ENCODE peak calls at places on chromosomes 2 and 18, in eight cellular contexts. N is HepG2, H is breast epithelium, S is spleen, Y is HL-60, T is GM12878, J is esophagus muscularis mucosa, B is sigmoid colon. X is an unnamed sample.

GRCh38 chr18:42064109-42064508 is 109.1 kb downstream of the PIK3C3 start:
- DNase-seq in S (no peak), B (no peak), Y (no peak), N (no peak), J (no peak), H (no peak), T (no peak), X (no peak)

GRCh38 chr2:198347936-198348335 is 543.5 kb downstream of the PLCL1 start:
- DNase-seq in S (no peak), B (no peak), J (no peak), Y (no peak), N (no peak), T (no peak), H (no peak), X (no peak)

GRCh38 chr2:218983971-218984238 is 1.1 kb downstream of the FEV start:
- DNase-seq in B (no peak), N (no peak), T (no peak), Y (no peak), S (no peak), J (no peak), H (no peak), X (no peak)

GRCh38 chr2:157831573-157832315 is 44.4 kb downstream of the ACVR1 start:
- DNase-seq in Y (no peak), H (no peak), J (peak), S (no peak), N (no peak), B (no peak), T (no peak), X (no peak)

GRCh38 chr2:70779911-70780580 is 10.4 kb downstream of the FIGLA start:
- DNase-seq in S (no peak), J (no peak), H (no peak), N (no peak), Y (no peak), B (no peak), T (no peak), X (no peak)

GRCh38 chr2:219522111-219523030 is 8.1 kb downstream of the ASIC4 start:
- DNase-seq in Y (no peak), T (no peak), J (no peak), B (peak), H (no peak), S (no peak), N (no peak), X (no peak)

GRCh38 chr2:75429036-75429435 is 131.7 kb downstream of the EVA1A start:
- DNase-seq in N (no peak), T (no peak), B (no peak), Y (no peak), S (peak), H (no peak), J (no peak), X (no peak)

GRCh38 chr2:236208281-236208900 is 40.2 kb upstream of the GBX2 start:
- DNase-seq in B (no peak), J (peak), Y (no peak), N (no peak), H (no peak), T (no peak), S (no peak), X (no peak)

GRCh38 chr2:177551989-177552413 is 159.4 kb downstream of the AGPS start:
- DNase-seq in S (no peak), J (no peak), T (no peak), B (peak), H (peak), Y (no peak), N (no peak), X (no peak)

GRCh38 chr2:111708478-111708877 is 175.5 kb downstream of the ANAPC1 start:
- DNase-seq in H (no peak), S (no peak), N (no peak), T (no peak), B (no peak), J (no peak), Y (no peak), X (no peak)

GRCh38 chr2:198173242-198173641 is 368.8 kb downstream of the PLCL1 start:
- DNase-seq in H (no peak), S (no peak), N (no peak), Y (no peak), T (no peak), J (no peak), B (no peak), X (no peak)

GRCh38 chr2:88829607-88830463 is 138.4 kb downstream of the RPIA start:
- DNase-seq in S (no peak), H (no peak), T (no peak), J (peak), Y (no peak), B (no peak), N (no peak), X (no peak)

GRCh38 chr2:30940805-30941204 is 133.6 kb upstream of the CAPN13 start:
- DNase-seq in J (no peak), T (no peak), N (no peak), H (no peak), Y (no peak), S (no peak), B (no peak), X (no peak)

DNA sequence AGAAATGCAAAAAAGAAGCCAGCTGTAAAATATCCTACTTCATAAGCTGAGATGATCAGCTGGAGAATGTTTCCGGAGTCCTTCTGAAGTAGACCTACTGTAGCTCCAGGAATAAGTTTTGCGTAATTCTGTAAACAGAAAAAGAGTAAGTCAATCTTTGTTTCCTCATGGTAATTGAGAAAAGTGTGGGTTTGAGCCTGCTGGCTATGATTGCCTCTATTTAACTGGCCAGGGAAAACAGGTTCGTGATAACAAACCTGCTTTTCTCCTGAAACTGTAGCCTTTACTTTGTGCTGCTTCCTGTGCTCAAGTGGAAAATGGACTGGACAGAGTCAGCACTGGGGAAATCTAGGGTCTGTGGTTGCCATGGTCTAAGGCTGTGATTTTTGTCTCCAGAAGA is 58.1 kb downstream of the ITGB6 start:
- DNase-seq in B (no peak), T (no peak), N (no peak), S (no peak), Y (no peak), J (no peak), H (no peak), X (no peak)
- H3K27ac ChIP-seq in B (no peak), T (no peak), N (no peak), S (no peak), Y (no peak), J (no peak), H (peak), X (peak)

DNA sequence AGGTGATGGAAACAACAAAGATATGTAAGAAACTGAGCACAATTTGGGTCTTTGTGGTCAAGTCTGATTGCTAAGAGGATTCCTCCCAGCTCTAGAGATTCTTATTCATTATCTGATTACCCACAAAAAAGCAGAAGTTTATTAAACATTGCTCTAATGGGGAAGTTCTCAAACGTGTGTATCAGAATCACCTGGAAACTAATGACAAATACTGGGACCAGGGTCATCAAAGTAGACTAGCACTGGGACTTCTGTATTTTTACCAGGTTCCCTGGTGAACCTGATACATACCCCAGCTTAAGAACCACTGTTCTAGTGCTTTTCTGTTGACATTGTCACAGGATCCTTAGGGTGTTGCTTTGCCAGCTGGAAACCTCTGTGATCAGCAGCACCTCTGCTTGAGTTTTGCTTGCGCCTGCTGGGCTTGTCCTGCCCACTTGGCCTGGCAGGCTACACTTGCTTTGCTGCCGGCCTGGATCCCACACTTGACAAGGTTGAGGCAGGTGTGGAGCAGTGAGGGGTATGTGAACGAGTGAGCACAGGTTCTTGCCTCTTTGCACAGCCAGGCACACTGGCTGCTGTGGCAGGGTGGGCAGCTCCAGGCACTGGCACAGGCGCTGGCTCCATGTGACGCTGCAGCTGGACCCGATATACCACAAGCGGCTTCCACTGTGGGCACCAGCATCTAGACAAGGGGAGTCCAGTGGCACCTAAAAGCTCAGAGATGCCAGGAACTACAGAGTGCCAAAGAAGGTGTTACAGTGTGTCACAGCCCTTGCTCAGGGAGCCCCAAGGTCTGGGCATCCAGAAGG is 6.2 kb upstream of the GORASP2 start:
- DNase-seq in Y (no peak), J (no peak), T (no peak), N (no peak), H (no peak), S (no peak), B (no peak), X (no peak)
- TF ChIP-seq POLR2AphosphoS5 in Y (no peak), J (no peak), T (no peak), N (no peak), H (no peak), S (no peak), B (no peak), X (no peak)

DNA sequence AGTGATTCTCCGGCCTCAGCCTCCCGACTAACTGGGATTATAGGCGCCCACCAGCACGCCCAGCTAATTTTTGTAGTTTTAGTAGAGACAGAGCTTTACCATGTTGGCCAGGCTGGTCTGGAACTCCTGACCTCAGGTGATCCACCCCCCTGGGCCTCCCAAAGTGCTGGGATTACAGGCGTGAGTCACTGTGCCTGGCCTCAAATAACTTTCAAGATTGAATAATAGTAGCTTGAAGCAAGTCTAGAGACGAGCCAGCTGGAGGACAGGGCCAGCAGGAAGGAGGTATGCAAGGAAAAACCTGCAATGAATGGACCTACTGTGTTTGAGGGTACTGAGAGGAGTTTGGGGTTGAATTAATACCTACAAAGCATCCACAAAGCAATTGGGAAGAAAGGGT is 87.5 kb downstream of the MSH2 start:
- DNase-seq in S (no peak), N (no peak), Y (no peak), J (no peak), B (no peak), T (no peak), H (no peak), X (no peak)
- H3K27ac ChIP-seq in S (no peak), N (no peak), Y (no peak), J (no peak), B (no peak), T (no peak), H (no peak), X (no peak)

DNA sequence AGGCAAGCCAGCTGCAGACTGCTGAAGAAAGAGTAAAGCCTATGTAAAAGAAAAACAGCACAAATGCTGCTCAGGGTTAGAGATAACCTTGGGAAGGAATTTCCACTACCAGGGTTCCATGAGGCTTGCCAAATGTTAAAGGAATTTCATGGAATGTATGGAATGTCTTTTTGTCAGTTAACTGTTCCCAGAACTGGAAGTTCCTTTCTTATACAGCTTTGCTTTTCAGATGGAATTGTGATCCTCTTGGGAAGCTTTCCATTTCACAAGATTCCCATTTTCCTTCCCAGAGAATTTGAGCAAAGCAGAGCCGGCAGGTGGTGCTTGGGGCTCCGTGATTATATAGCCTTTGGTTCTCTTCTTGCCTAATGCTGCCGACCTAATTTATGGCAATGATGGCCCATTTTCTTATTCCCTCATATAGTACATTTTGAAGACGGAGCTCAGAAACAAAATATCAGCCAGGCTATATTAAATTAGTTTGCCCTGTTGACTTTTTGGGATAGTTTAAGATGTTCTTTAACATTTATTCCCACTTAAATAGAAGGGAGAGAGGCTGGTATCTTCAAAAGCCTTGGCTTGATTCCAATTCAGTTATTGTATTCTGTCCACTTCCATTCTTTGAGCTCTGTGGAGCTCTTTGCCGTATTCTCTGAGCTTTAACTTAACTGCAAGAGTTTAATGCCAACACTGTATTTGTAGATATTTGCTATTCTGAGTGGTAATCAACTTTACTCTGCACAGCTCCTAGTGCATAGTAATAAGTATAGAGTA is 162.3 kb downstream of the PHLPP1 start:
- DNase-seq in N (peak), B (no peak), H (no peak), J (no peak), S (no peak), Y (no peak), T (no peak), X (no peak)
- TF ChIP-seq POLR2AphosphoS5 in N (no peak), B (no peak), H (no peak), J (no peak), S (no peak), Y (no peak), T (no peak), X (no peak)

GRCh38 chr18:34611904-34612303 is 98.2 kb upstream of the DTNA start:
- DNase-seq in T (no peak), J (no peak), Y (no peak), H (no peak), N (no peak), S (no peak), B (no peak), X (no peak)
- H3K27ac ChIP-seq in T (no peak), J (no peak), Y (no peak), H (no peak), N (no peak), S (no peak), B (no peak), X (no peak)

GRCh38 chr18:73615506-73615905 is 532.1 kb downstream of the FBXO15 start:
- DNase-seq in Y (no peak), H (no peak), N (no peak), T (no peak), J (no peak), S (no peak), B (no peak), X (no peak)

GRCh38 chr18:73617981-73618380 is 529.7 kb downstream of the FBXO15 start:
- DNase-seq in H (no peak), Y (no peak), S (no peak), J (no peak), B (no peak), T (no peak), N (no peak), X (no peak)

GRCh38 chr18:73613706-73614340 is 533.8 kb downstream of the FBXO15 start:
- DNase-seq in H (no peak), B (no peak), S (no peak), N (no peak), T (no peak), Y (no peak), J (no peak), X (no peak)

GRCh38 chr18:73614812-73615211 is 532.8 kb downstream of the FBXO15 start:
- DNase-seq in Y (no peak), H (no peak), J (no peak), B (no peak), T (no peak), N (no peak), S (no peak), X (no peak)
- TF ChIP-seq POLR2AphosphoS5 in Y (no peak), H (no peak), J (no peak), B (no peak), T (no peak), N (no peak), S (no peak), X (no peak)

DNA sequence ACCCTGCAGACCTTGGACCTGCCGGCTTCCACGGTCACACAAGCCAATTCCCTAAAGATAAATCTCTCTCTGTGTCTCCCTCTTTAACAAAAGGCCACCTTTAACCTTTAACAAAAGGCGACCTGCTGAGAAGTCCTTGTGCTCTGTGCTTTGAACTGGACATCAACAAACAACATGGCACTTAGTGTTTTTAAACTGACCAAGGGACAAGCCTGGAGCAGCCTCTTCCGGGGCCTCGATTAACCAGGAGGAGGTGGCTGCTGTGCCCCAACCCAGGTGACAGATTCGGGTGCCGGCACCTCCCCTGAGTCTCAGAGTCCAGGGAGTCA is 135.3 kb downstream of the RTP5 start:
- DNase-seq in Y (no peak), B (no peak), H (peak), S (no peak), J (no peak), N (peak), T (no peak), X (no peak)
- H3K27ac ChIP-seq in Y (no peak), B (no peak), H (no peak), S (no peak), J (no peak), N (no peak), T (no peak), X (no peak)

GRCh38 chr2:119240311-119241204 is 16.9 kb downstream of the STEAP3 start:
- DNase-seq in J (no peak), T (no peak), Y (no peak), N (peak), S (no peak), B (no peak), H (no peak), X (peak)
- TF ChIP-seq POLR2AphosphoS5 in J (no peak), T (no peak), Y (no peak), N (no peak), S (no peak), B (no peak), H (no peak), X (no peak)

GRCh38 chr2:223051580-223052375 is at the start of gene KCNE4:
- DNase-seq in B (peak), N (no peak), H (no peak), Y (no peak), J (no peak), T (no peak), S (no peak), X (peak)
- H3K27ac ChIP-seq in B (peak), N (no peak), H (peak), Y (no peak), J (peak), T (no peak), S (peak), X (peak)

GRCh38 chr2:233714164-233714563 is 1.5 kb downstream of the UGT1A5 start:
- DNase-seq in S (no peak), B (no peak), H (no peak), N (no peak), T (no peak), J (no peak), Y (no peak), X (no peak)

GRCh38 chr2:233708942-233709341 is 3.8 kb upstream of the UGT1A5 start:
- DNase-seq in S (no peak), J (no peak), N (no peak), T (no peak), Y (no peak), B (no peak), H (no peak), X (no peak)

GRCh38 chr2:233712596-233713261 is at the start of gene UGT1A5:
- DNase-seq in S (no peak), Y (no peak), T (no peak), B (no peak), J (no peak), N (no peak), H (no peak), X (no peak)

GRCh38 chr2:233713262-233713615 is 532 bp downstream of the UGT1A5 start:
- DNase-seq in S (no peak), T (no peak), Y (no peak), N (no peak), H (no peak), B (no peak), J (no peak), X (no peak)

GRCh38 chr2:233711312-233712008 is 1.2 kb upstream of the UGT1A5 start:
- DNase-seq in B (peak), J (no peak), T (peak), Y (peak), N (peak), S (peak), H (peak), X (peak)
- TF ChIP-seq POLR2AphosphoS5 in B (no peak), J (no peak), T (no peak), Y (no peak), N (no peak), S (no peak), H (no peak), X (no peak)